ENCODE peak calls at places on chromosomes 5 and 9, in five cellular contexts. W is Panc1; B is mammary epithelial cell; I is CD8-positive, alpha-beta T cell; O is spleen. Z is an unnamed sample.

GRCh38 chr5:43044181-43044914 is 4.2 kb upstream of the ANXA2R start:
- DNase-seq in W (no peak), B (no peak), I (no peak), O (peak; percentile 74), Z (no peak)

GRCh38 chr9:129235931-129236331 is 57.9 kb upstream of the IER5L start:
- DNase-seq in W (no peak), B (no peak), I (peak; percentile 73), O (peak; percentile 84), Z (no peak)

GRCh38 chr9:38172601-38173000 is 103.6 kb upstream of the SHB start:
- DNase-seq in W (no peak), B (no peak), I (no peak), O (no peak), Z (no peak)

GRCh38 chr5:69032009-69032408 is 61.8 kb upstream of the SLC30A5 start:
- DNase-seq in W (no peak), B (no peak), I (no peak), O (no peak), Z (no peak)

GRCh38 chr9:12614488-12614887 is 78.7 kb upstream of the TYRP1 start:
- DNase-seq in W (no peak), B (no peak), I (no peak), O (no peak), Z (no peak)

GRCh38 chr9:84140535-84141101 is 160.0 kb downstream of the RMI1 start:
- DNase-seq in W (no peak), B (no peak), I (no peak), O (peak; percentile 81), Z (no peak)

GRCh38 chr9:107280543-107280942 is 2.5 kb upstream of the RAD23B start:
- DNase-seq in W (no peak), B (peak; percentile 93), I (no peak), O (no peak), Z (no peak)

GRCh38 chr9:135925496-135926133 is 18.3 kb upstream of the CAMSAP1 start:
- DNase-seq in W (no peak), B (peak; percentile 75), I (no peak), O (no peak), Z (no peak)

GRCh38 chr9:132914924-132915323 is 29.5 kb downstream of the TSC1 start:
- DNase-seq in W (no peak), B (no peak), I (no peak), O (no peak), Z (no peak)

GRCh38 chr9:132923346-132923902 is 21.0 kb downstream of the TSC1 start:
- DNase-seq in W (no peak), B (peak; percentile 81), I (no peak), O (no peak), Z (no peak)

GRCh38 chr9:132919609-132920268 is 24.7 kb downstream of the TSC1 start:
- DNase-seq in W (no peak), B (no peak), I (no peak), O (no peak), Z (no peak)
- H3K36me3 ChIP-seq in W (peaks cover 5% of the 10 kb centered on the region), B (peaks cover 16% of the 10 kb centered on the region), I (peaks cover 59% of the 10 kb centered on the region), O (peaks cover 79% of the 10 kb centered on the region), Z (peaks cover 58% of the 10 kb centered on the region)

GRCh38 chr5:468401-468800 is 25.4 kb downstream of the EXOC3 start:
- DNase-seq in W (no peak), B (no peak), I (no peak), O (peak; percentile 56), Z (no peak)

GRCh38 chr5:464446-464842 is 21.5 kb downstream of the EXOC3 start:
- DNase-seq in W (no peak), B (no peak), I (no peak), O (peak; percentile 76), Z (no peak)

GRCh38 chr5:465591-466403 is 22.8 kb downstream of the EXOC3 start:
- DNase-seq in W (no peak), B (no peak), I (no peak), O (peak; percentile 74), Z (no peak)

GRCh38 chr5:464843-465590 is 22.0 kb downstream of the EXOC3 start:
- DNase-seq in W (no peak), B (no peak), I (no peak), O (peak; percentile 78), Z (no peak)

GRCh38 chr5:466661-467310 is 23.8 kb downstream of the EXOC3 start:
- DNase-seq in W (no peak), B (no peak), I (no peak), O (peak; percentile 72), Z (no peak)
- H3K36me3 ChIP-seq in W (peaks cover 5% of the 10 kb centered on the region), B (peaks cover 6% of the 10 kb centered on the region), I (peaks cover 7% of the 10 kb centered on the region), O (peaks cover 25% of the 10 kb centered on the region), Z (peaks cover 33% of the 10 kb centered on the region)

GRCh38 chr5:154895606-154896561 is 37.5 kb downstream of the CNOT8 start:
- DNase-seq in W (no peak), B (no peak), I (no peak), O (no peak), Z (no peak)
- H3K36me3 ChIP-seq in W (peaks cover 28% of the 10 kb centered on the region), B (peaks cover 44% of the 10 kb centered on the region), I (peaks cover 43% of the 10 kb centered on the region), O (peaks cover 62% of the 10 kb centered on the region), Z (peaks cover 43% of the 10 kb centered on the region)

GRCh38 chr9:131107760-131108159 is 11.4 kb downstream of the AIF1L start:
- DNase-seq in W (no peak), B (no peak), I (no peak), O (peak; percentile 80), Z (no peak)

GRCh38 chr9:131104016-131104740 is 7.8 kb downstream of the AIF1L start:
- DNase-seq in W (no peak), B (no peak), I (no peak), O (no peak), Z (no peak)

GRCh38 chr9:131103024-131103423 is 6.7 kb downstream of the AIF1L start:
- DNase-seq in W (no peak), B (no peak), I (no peak), O (no peak), Z (no peak)

GRCh38 chr9:131103535-131103934 is 7.2 kb downstream of the AIF1L start:
- DNase-seq in W (no peak), B (no peak), I (no peak), O (no peak), Z (no peak)

DNA sequence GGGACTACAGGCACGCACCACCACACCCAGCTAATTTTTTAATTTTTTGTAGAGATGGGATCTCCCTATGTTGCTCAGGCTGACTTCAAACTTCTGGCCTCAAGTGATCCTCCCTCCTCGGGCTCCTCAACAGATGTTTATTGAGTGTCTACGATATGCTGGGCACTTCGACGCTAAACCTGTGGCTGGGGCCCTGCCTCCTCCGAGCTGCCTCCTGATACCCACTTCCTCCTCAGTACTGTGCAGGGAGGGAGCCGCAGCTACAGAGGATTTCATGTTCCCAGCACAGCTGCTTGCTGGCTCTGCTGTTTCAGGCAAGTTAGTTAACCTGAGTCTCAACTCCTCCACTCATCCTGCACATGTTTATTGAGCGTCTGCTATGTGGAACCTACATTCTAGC is 9.6 kb downstream of the AIF1L start:
- DNase-seq in W (no peak), B (no peak), I (no peak), O (no peak), Z (no peak)
- H3K36me3 ChIP-seq in W (no peaks in the 10 kb centered on the region), B (no peaks in the 10 kb centered on the region), I (no peaks in the 10 kb centered on the region), O (no peaks in the 10 kb centered on the region), Z (no peaks in the 10 kb centered on the region)

GRCh38 chr5:1316588-1316902 is 21.7 kb upstream of the TERT start:
- DNase-seq in W (no peak), B (no peak), I (no peak), O (no peak), Z (no peak)
- H3K36me3 ChIP-seq in W (peaks cover 5% of the 10 kb centered on the region), B (peaks cover 7% of the 10 kb centered on the region), I (peaks cover 19% of the 10 kb centered on the region), O (peaks cover 40% of the 10 kb centered on the region), Z (peaks cover 36% of the 10 kb centered on the region)

GRCh38 chr5:29051509-29051908 is 2013.1 kb upstream of the CDH9 start:
- DNase-seq in W (no peak), B (no peak), I (no peak), O (no peak), Z (no peak)
- H3K36me3 ChIP-seq in W (no peaks in the 10 kb centered on the region), B (no peaks in the 10 kb centered on the region), I (no peaks in the 10 kb centered on the region), O (no peaks in the 10 kb centered on the region), Z (no peaks in the 10 kb centered on the region)

DNA sequence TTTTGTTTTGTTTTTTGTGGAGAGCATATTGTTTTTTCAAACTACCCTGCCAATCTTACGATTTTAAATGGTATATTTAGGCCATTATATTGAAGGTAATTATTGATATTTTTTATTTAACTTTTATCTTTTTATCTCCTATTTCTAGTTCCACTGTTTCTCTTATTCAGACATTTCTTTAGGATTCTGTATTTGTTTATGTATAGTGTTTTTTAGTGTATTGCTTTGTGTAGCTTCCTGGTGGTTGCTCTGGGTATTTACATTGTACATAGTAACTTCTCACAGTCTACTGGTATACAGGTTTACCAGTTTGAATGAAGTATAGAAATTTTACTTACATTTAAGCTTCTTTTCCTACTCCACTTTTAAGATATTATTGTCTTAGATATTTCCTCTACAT is 63.2 kb downstream of the ERCC6L2 start:
- DNase-seq in W (no peak), B (no peak), I (no peak), O (no peak), Z (no peak)
- H3K36me3 ChIP-seq in W (peaks cover 20% of the 10 kb centered on the region), B (peaks cover 2% of the 10 kb centered on the region), I (peaks cover 15% of the 10 kb centered on the region), O (peaks cover 33% of the 10 kb centered on the region), Z (no peaks in the 10 kb centered on the region)